ENCODE peak calls at places on chromosomes 6 and 20, in six cellular contexts. One of them, this sample, is unnamed.

GRCh38 chr6:126071000-126071647 is 84.8 kb downstream of the TRMT11 start:
- DNase-seq in ovary: no peak
- DNase-seq in mammary epithelial cell: no peak
- DNase-seq in adrenal gland: no peak
- DNase-seq in aorta: no peak
- DNase-seq in SJSA1: no peak
- DNase-seq in this sample: no peak

GRCh38 chr20:38658879-38659612 is 57.4 kb downstream of the ARHGAP40 start:
- DNase-seq in ovary: no peak
- DNase-seq in mammary epithelial cell: peak; percentile 21
- DNase-seq in adrenal gland: no peak
- DNase-seq in aorta: peak; percentile 16
- DNase-seq in SJSA1: no peak
- DNase-seq in this sample: peak; percentile 32

GRCh38 chr6:35300848-35301247 is 3.2 kb downstream of the DEF6 start:
- DNase-seq in ovary: no peak
- DNase-seq in mammary epithelial cell: no peak
- DNase-seq in adrenal gland: no peak
- DNase-seq in aorta: no peak
- DNase-seq in SJSA1: no peak
- DNase-seq in this sample: peak; percentile 27

GRCh38 chr6:90765895-90766294 is 179.0 kb upstream of the MAP3K7 start:
- DNase-seq in ovary: no peak
- DNase-seq in mammary epithelial cell: no peak
- DNase-seq in adrenal gland: no peak
- DNase-seq in aorta: no peak
- DNase-seq in SJSA1: no peak
- DNase-seq in this sample: no peak

GRCh38 chr20:20237093-20237959 is 130.6 kb upstream of the INSM1 start:
- DNase-seq in ovary: no peak
- DNase-seq in mammary epithelial cell: peak; percentile 29
- DNase-seq in adrenal gland: peak; percentile 56
- DNase-seq in aorta: no peak
- DNase-seq in SJSA1: no peak
- DNase-seq in this sample: peak; percentile 49

GRCh38 chr20:51594999-51595532 is 52.5 kb upstream of the NFATC2 start:
- DNase-seq in ovary: peak; percentile 91
- DNase-seq in mammary epithelial cell: peak; percentile 64
- DNase-seq in adrenal gland: peak; percentile 89
- DNase-seq in aorta: peak; percentile 94
- DNase-seq in SJSA1: peak; percentile 81
- DNase-seq in this sample: peak; percentile 89

GRCh38 chr20:64107736-64108457 is 532 bp upstream of the NPBWR2 start:
- DNase-seq in ovary: no peak
- DNase-seq in mammary epithelial cell: no peak
- DNase-seq in adrenal gland: no peak
- DNase-seq in aorta: peak; percentile 68
- DNase-seq in SJSA1: peak; percentile 38
- DNase-seq in this sample: no peak

GRCh38 chr6:17493286-17493685 is 99.9 kb downstream of the CAP2 start:
- DNase-seq in ovary: no peak
- DNase-seq in mammary epithelial cell: peak; percentile 18
- DNase-seq in adrenal gland: no peak
- DNase-seq in aorta: no peak
- DNase-seq in SJSA1: peak; percentile 82
- DNase-seq in this sample: no peak

GRCh38 chr6:129567374-129567773 is 142.6 kb downstream of the ARHGAP18 start:
- DNase-seq in ovary: no peak
- DNase-seq in mammary epithelial cell: no peak
- DNase-seq in adrenal gland: peak; percentile 48
- DNase-seq in aorta: no peak
- DNase-seq in SJSA1: no peak
- DNase-seq in this sample: no peak

GRCh38 chr6:169326067-169326799 is 72.6 kb upstream of the THBS2 start:
- DNase-seq in ovary: no peak
- DNase-seq in mammary epithelial cell: peak; percentile 52
- DNase-seq in adrenal gland: peak; percentile 71
- DNase-seq in aorta: no peak
- DNase-seq in SJSA1: no peak
- DNase-seq in this sample: no peak

GRCh38 chr6:122747573-122747972 is 31.9 kb upstream of the FABP7 start:
- DNase-seq in ovary: no peak
- DNase-seq in mammary epithelial cell: no peak
- DNase-seq in adrenal gland: no peak
- DNase-seq in aorta: no peak
- DNase-seq in SJSA1: no peak
- DNase-seq in this sample: no peak

GRCh38 chr20:58718121-58718563 is 25.5 kb downstream of the NPEPL1 start:
- DNase-seq in ovary: no peak
- DNase-seq in mammary epithelial cell: no peak
- DNase-seq in adrenal gland: peak; percentile 15
- DNase-seq in aorta: peak; percentile 68
- DNase-seq in SJSA1: peak; percentile 39
- DNase-seq in this sample: peak; percentile 7

GRCh38 chr6:97133071-97133470 is 149.9 kb downstream of the MMS22L start:
- DNase-seq in ovary: no peak
- DNase-seq in mammary epithelial cell: no peak
- DNase-seq in adrenal gland: peak; percentile 37
- DNase-seq in aorta: no peak
- DNase-seq in SJSA1: no peak
- DNase-seq in this sample: no peak

GRCh38 chr6:106746660-106747059 is 117.3 kb downstream of the QRSL1 start:
- DNase-seq in ovary: no peak
- DNase-seq in mammary epithelial cell: peak; percentile 100
- DNase-seq in adrenal gland: no peak
- DNase-seq in aorta: no peak
- DNase-seq in SJSA1: no peak
- DNase-seq in this sample: no peak

GRCh38 chr6:53309059-53309896 is 39.5 kb downstream of the ELOVL5 start:
- DNase-seq in ovary: no peak
- DNase-seq in mammary epithelial cell: no peak
- DNase-seq in adrenal gland: no peak
- DNase-seq in aorta: no peak
- DNase-seq in SJSA1: no peak
- DNase-seq in this sample: peak; percentile 35

GRCh38 chr6:168370310-168370991 is 50.9 kb upstream of the DACT2 start:
- DNase-seq in ovary: peak; percentile 86
- DNase-seq in mammary epithelial cell: no peak
- DNase-seq in adrenal gland: peak; percentile 74
- DNase-seq in aorta: peak; percentile 96
- DNase-seq in SJSA1: no peak
- DNase-seq in this sample: peak; percentile 73

GRCh38 chr6:141326426-141326825 is 806.3 kb upstream of the GJE1 start:
- DNase-seq in ovary: peak; percentile 28
- DNase-seq in mammary epithelial cell: peak; percentile 99
- DNase-seq in adrenal gland: peak; percentile 21
- DNase-seq in aorta: no peak
- DNase-seq in SJSA1: peak; percentile 87
- DNase-seq in this sample: peak; percentile 13

GRCh38 chr6:38248500-38249234 is 391.1 kb downstream of the BTBD9 start:
- DNase-seq in ovary: no peak
- DNase-seq in mammary epithelial cell: peak; percentile 60
- DNase-seq in adrenal gland: no peak
- DNase-seq in aorta: no peak
- DNase-seq in SJSA1: no peak
- DNase-seq in this sample: no peak

GRCh38 chr20:41214666-41215065 is 77.3 kb downstream of the PLCG1 start:
- DNase-seq in ovary: no peak
- DNase-seq in mammary epithelial cell: no peak
- DNase-seq in adrenal gland: no peak
- DNase-seq in aorta: no peak
- DNase-seq in SJSA1: no peak
- DNase-seq in this sample: no peak

GRCh38 chr6:69019832-69020231 is 384.8 kb downstream of the ADGRB3 start:
- DNase-seq in ovary: no peak
- DNase-seq in mammary epithelial cell: no peak
- DNase-seq in adrenal gland: no peak
- DNase-seq in aorta: no peak
- DNase-seq in SJSA1: no peak
- DNase-seq in this sample: no peak

DNA sequence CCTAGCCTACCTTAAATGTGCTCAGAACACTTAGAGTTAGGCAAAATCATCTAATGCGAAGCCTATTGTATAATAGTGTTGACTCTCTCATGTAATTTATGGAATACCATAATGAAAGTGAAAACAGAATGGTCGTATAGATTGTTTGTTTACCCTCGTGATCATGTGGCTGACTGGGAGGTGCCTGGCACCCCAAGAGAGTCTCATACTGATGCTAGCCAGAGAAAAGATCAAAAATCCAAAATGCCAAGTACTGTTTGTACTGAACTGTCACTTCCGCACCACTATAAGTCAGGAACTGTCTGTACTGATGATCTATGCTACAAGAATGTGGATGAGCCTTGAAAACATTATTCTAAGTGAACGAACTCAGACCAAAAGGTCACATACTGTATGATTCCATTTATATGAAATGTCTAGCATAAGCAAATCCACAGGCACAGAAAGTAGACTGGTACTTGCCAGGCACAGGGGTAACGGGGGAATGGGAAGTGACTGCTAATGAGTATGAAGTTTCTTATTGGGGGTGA is 22.4 kb downstream of the ZMYND8 start:
- DNase-seq in ovary: no peak
- DNase-seq in mammary epithelial cell: peak; percentile 94
- DNase-seq in adrenal gland: no peak
- DNase-seq in aorta: no peak
- DNase-seq in SJSA1: peak; percentile 78
- DNase-seq in this sample: no peak
- H3K4me1 ChIP-seq in ovary: peaks cover 26% of the 10 kb centered on the region
- H3K4me1 ChIP-seq in mammary epithelial cell: peaks cover 68% of the 10 kb centered on the region
- H3K4me1 ChIP-seq in adrenal gland: peaks cover 72% of the 10 kb centered on the region
- H3K4me1 ChIP-seq in aorta: peaks cover 8% of the 10 kb centered on the region
- H3K4me1 ChIP-seq in SJSA1: peaks cover 53% of the 10 kb centered on the region
- H3K4me1 ChIP-seq in this sample: peaks cover 17% of the 10 kb centered on the region

DNA sequence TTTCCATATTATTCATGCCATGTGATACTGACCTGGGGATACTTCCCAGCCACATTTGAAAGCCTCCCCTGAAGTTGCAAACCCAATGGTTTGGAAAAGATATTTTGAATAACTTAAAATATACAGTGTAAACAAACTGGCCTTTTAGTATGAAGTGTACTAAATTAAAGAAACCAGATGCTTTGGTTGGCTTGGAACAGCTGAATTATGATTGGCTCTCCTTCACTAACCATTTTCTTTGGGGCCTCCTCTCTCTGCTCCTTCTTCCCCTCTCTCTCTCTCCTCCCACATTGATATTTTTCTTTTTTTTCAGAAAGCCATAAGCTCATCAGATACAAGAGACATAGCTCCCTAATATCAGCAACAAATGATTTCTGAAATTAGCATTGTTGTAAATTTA is 166.6 kb downstream of the MTFR2 start:
- DNase-seq in ovary: no peak
- DNase-seq in mammary epithelial cell: no peak
- DNase-seq in adrenal gland: no peak
- DNase-seq in aorta: no peak
- DNase-seq in SJSA1: no peak
- DNase-seq in this sample: no peak
- H3K4me3 ChIP-seq in ovary: no peak overlapping the region
- H3K4me3 ChIP-seq in mammary epithelial cell: no peak overlapping the region
- H3K4me3 ChIP-seq in adrenal gland: no peak overlapping the region
- H3K4me3 ChIP-seq in aorta: no peak overlapping the region
- H3K4me3 ChIP-seq in SJSA1: no peak overlapping the region
- H3K4me3 ChIP-seq in this sample: no peak overlapping the region

GRCh38 chr20:7734216-7734615 is 206.0 kb downstream of the HAO1 start:
- DNase-seq in ovary: no peak
- DNase-seq in mammary epithelial cell: no peak
- DNase-seq in adrenal gland: no peak
- DNase-seq in aorta: no peak
- DNase-seq in SJSA1: no peak
- DNase-seq in this sample: no peak
- H3K4me1 ChIP-seq in ovary: no peaks in the 10 kb centered on the region
- H3K4me1 ChIP-seq in mammary epithelial cell: peaks cover 9% of the 10 kb centered on the region
- H3K4me1 ChIP-seq in adrenal gland: no peaks in the 10 kb centered on the region
- H3K4me1 ChIP-seq in aorta: no peaks in the 10 kb centered on the region
- H3K4me1 ChIP-seq in SJSA1: no peaks in the 10 kb centered on the region
- H3K4me1 ChIP-seq in this sample: no peaks in the 10 kb centered on the region

DNA sequence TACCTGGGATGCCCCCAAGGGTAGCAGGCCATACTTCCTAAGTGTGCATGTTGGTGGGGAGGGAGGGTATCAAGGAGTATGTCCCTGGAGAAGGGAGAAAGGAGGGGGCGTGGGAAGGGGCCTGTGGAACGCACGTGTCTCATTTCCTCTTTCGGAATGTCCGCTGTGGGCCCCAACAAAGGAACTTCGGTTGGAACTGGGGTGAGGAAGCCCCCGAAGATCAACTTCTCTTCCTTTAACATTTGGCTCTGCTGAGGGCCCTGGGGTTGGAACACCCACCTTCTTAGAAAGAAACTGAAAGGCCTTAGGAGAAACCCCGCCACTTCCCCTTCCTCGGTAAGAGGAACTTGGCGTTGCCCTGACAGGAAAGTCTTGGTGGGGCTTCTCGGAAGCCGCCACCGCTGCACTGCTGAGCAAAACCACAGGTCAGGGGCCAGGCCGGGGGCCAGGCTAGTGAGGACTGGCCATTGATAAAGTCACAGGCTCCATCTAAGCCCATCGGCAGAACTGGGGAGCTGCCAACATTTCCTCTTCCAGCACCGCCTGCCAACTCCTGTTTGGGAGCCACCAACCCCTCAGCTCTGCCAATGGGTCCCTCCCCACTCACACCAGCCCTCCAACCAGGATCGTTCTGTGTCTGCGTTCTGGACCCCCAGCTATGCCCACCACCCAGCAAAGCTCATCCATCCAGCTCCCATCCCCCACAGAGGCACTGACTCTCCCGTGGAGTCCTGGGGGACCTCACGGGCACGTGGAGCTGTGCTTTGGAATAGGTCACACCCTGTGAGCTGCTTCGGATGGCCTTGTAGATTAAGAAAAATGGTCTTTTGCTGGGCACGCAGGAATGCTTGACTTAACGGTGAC is 44.8 kb downstream of the FGD2 start:
- DNase-seq in ovary: no peak
- DNase-seq in mammary epithelial cell: no peak
- DNase-seq in adrenal gland: peak; percentile 67
- DNase-seq in aorta: peak; percentile 86
- DNase-seq in SJSA1: no peak
- DNase-seq in this sample: peak; percentile 36
- H3K4me3 ChIP-seq in ovary: no peak overlapping the region
- H3K4me3 ChIP-seq in mammary epithelial cell: no peak overlapping the region
- H3K4me3 ChIP-seq in adrenal gland: no peak overlapping the region
- H3K4me3 ChIP-seq in aorta: no peak overlapping the region
- H3K4me3 ChIP-seq in SJSA1: no peak overlapping the region
- H3K4me3 ChIP-seq in this sample: no peak overlapping the region

GRCh38 chr20:56518126-56518525 is 6.4 kb upstream of the FAM209A start:
- DNase-seq in ovary: no peak
- DNase-seq in mammary epithelial cell: no peak
- DNase-seq in adrenal gland: no peak
- DNase-seq in aorta: no peak
- DNase-seq in SJSA1: no peak
- DNase-seq in this sample: no peak
- H3K4me1 ChIP-seq in ovary: no peaks in the 10 kb centered on the region
- H3K4me1 ChIP-seq in mammary epithelial cell: no peaks in the 10 kb centered on the region
- H3K4me1 ChIP-seq in adrenal gland: no peaks in the 10 kb centered on the region
- H3K4me1 ChIP-seq in aorta: no peaks in the 10 kb centered on the region
- H3K4me1 ChIP-seq in SJSA1: no peaks in the 10 kb centered on the region
- H3K4me1 ChIP-seq in this sample: no peaks in the 10 kb centered on the region

This sample was measured in body of pancreas.